ENCODE peak calls at places on chromosomes 16 and 17, in five cellular contexts. V is nephron progenitor cell, W is testis, B is neural progenitor cell, Y is astrocyte of the spinal cord. R is an unnamed sample.

GRCh38 chr17:60079401-60079861 is 710 bp upstream of the HEATR6 start:
- DNase-seq in V (no peak), W (no peak), B (no peak), Y (no peak), R (no peak)

GRCh38 chr17:9363440-9364350 is 211.9 kb downstream of the STX8 start:
- DNase-seq in V (no peak), W (no peak), B (no peak), Y (peak; percentile 73), R (peak; percentile 52)

GRCh38 chr17:38868095-38868967 is 1.5 kb upstream of the LASP1 start:
- DNase-seq in V (peak; percentile 60), W (peak; percentile 35), B (peak; percentile 65), Y (no peak), R (peak; percentile 66)

GRCh38 chr17:3007651-3008121 is 55.7 kb downstream of the OR1D5 start:
- DNase-seq in V (no peak), W (no peak), B (no peak), Y (no peak), R (no peak)

GRCh38 chr17:57431415-57431814 is 175.1 kb downstream of the MSI2 start:
- DNase-seq in V (no peak), W (no peak), B (no peak), Y (no peak), R (no peak)

GRCh38 chr16:67833035-67833417 is 9.1 kb upstream of the THAP11 start:
- DNase-seq in V (no peak), W (no peak), B (no peak), Y (peak; percentile 45), R (no peak)

GRCh38 chr16:64657316-64658011 is 464.4 kb downstream of the CDH11 start:
- DNase-seq in V (no peak), W (no peak), B (no peak), Y (peak; percentile 71), R (no peak)

GRCh38 chr16:81410643-81411235 is 33.9 kb upstream of the CMIP start:
- DNase-seq in V (no peak), W (no peak), B (peak; percentile 24), Y (no peak), R (no peak)

GRCh38 chr16:31052131-31052530 is 18.8 kb downstream of the STX4 start:
- DNase-seq in V (no peak), W (no peak), B (no peak), Y (peak; percentile 91), R (peak; percentile 33)

GRCh38 chr16:1308036-1308976 is 1.1 kb upstream of the UBE2I start:
- DNase-seq in V (no peak), W (no peak), B (no peak), Y (peak; percentile 38), R (no peak)

GRCh38 chr16:15494231-15494630 is 59.8 kb downstream of the BMERB1 start:
- DNase-seq in V (no peak), W (no peak), B (no peak), Y (peak; percentile 48), R (no peak)

GRCh38 chr16:89565506-89566372 is 5.3 kb downstream of the RPL13 start:
- DNase-seq in V (peak; percentile 56), W (no peak), B (peak; percentile 64), Y (peak; percentile 43), R (peak; percentile 73)

GRCh38 chr17:20206068-20206467 is 196.9 kb downstream of the SPECC1 start:
- DNase-seq in V (no peak), W (peak; percentile 78), B (no peak), Y (peak; percentile 12), R (peak; percentile 78)

GRCh38 chr17:43013296-43013695 is 6.7 kb downstream of the IFI35 start:
- DNase-seq in V (no peak), W (no peak), B (no peak), Y (no peak), R (no peak)

GRCh38 chr17:44132275-44132821 is 8.9 kb upstream of the HDAC5 start:
- DNase-seq in V (no peak), W (no peak), B (no peak), Y (no peak), R (no peak)

GRCh38 chr17:27106982-27107360 is 186.9 kb upstream of the WSB1 start:
- DNase-seq in V (no peak), W (no peak), B (no peak), Y (no peak), R (no peak)

GRCh38 chr16:83952940-83953795 is at the start of gene OSGIN1:
- DNase-seq in V (peak; percentile 59), W (peak; percentile 97), B (peak; percentile 59), Y (peak; percentile 91), R (peak; percentile 94)

GRCh38 chr16:16928532-16929101 is 542.1 kb downstream of the XYLT1 start:
- DNase-seq in V (no peak), W (no peak), B (no peak), Y (no peak), R (no peak)

GRCh38 chr16:89815639-89816348 is 653 bp downstream of the FANCA start:
- DNase-seq in V (no peak), W (no peak), B (peak; percentile 39), Y (no peak), R (peak; percentile 28)

GRCh38 chr16:4110680-4111079 is 5.6 kb downstream of the ADCY9 start:
- DNase-seq in V (no peak), W (peak; percentile 51), B (no peak), Y (no peak), R (no peak)

GRCh38 chr16:50408001-50408400 is 39.2 kb upstream of the BRD7 start:
- DNase-seq in V (no peak), W (no peak), B (no peak), Y (no peak), R (no peak)

GRCh38 chr16:84520778-84521770 is 16.6 kb upstream of the MEAK7 start:
- DNase-seq in V (no peak), W (no peak), B (no peak), Y (no peak), R (no peak)

GRCh38 chr17:15268465-15268864 is 3.3 kb upstream of the PMP22 start:
- DNase-seq in V (no peak), W (no peak), B (no peak), Y (no peak), R (no peak)

GRCh38 chr17:40563371-40564052 is 1.8 kb downstream of the CCR7 start:
- DNase-seq in V (no peak), W (no peak), B (no peak), Y (no peak), R (peak; percentile 73)

GRCh38 chr16:5763176-5763575 is 665.6 kb upstream of the EEF2KMT start:
- DNase-seq in V (no peak), W (no peak), B (no peak), Y (no peak), R (no peak)

GRCh38 chr17:1047177-1047885 is 50.4 kb downstream of the TIMM22 start:
- DNase-seq in V (no peak), W (no peak), B (no peak), Y (peak; percentile 52), R (no peak)

GRCh38 chr16:3732171-3732570 is 14.8 kb upstream of the TRAP1 start:
- DNase-seq in V (no peak), W (no peak), B (no peak), Y (no peak), R (no peak)

DNA sequence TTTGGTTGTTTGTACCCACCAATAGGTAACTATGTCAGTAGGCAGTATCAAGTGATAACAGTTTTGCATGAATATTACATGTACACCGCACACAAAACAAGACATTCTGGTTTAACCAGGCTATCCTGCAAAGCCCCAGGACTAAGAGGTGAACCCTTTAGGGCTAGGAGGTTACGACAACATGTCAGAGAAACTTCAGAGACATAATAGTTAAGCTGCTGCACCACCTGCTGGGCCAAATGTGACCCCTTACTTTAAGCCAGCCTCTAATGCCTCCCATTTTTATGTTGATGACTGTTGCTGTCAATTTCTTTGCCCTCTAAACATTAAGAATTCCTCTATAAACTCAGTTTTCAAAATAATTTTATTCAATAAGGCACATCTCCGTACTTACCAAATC is 15.4 kb downstream of the SRP68 start:
- DNase-seq in V (no peak), W (no peak), B (no peak), Y (no peak), R (no peak)
- TF ChIP-seq CTCF in V (no peak), W (no peak), B (no peak), Y (no peak), R (no peak)

GRCh38 chr17:81278831-81279230 is 16.3 kb downstream of the SLC38A10 start:
- DNase-seq in V (no peak), W (no peak), B (no peak), Y (no peak), R (no peak)

GRCh38 chr17:81277421-81277820 is 17.7 kb downstream of the SLC38A10 start:
- DNase-seq in V (no peak), W (peak; percentile 52), B (no peak), Y (no peak), R (no peak)

GRCh38 chr17:81277938-81278693 is 17.0 kb downstream of the SLC38A10 start:
- DNase-seq in V (no peak), W (peak; percentile 38), B (no peak), Y (no peak), R (no peak)

GRCh38 chr17:81280571-81280970 is 14.5 kb downstream of the SLC38A10 start:
- DNase-seq in V (no peak), W (no peak), B (no peak), Y (no peak), R (no peak)

GRCh38 chr17:81279278-81280073 is 15.6 kb downstream of the SLC38A10 start:
- DNase-seq in V (no peak), W (no peak), B (no peak), Y (no peak), R (no peak)
- TF ChIP-seq CTCF in V (no peak), W (no peak), B (no peak), Y (no peak), R (no peak)

GRCh38 chr17:49494937-49495841 is at the start of gene NGFR:
- DNase-seq in V (peak; percentile 72), W (peak; percentile 41), B (peak; percentile 90), Y (no peak), R (peak; percentile 42)
- TF ChIP-seq CTCF in V (no peak), W (no peak), B (peak; percentile 31), Y (no peak), R (no peak)

DNA sequence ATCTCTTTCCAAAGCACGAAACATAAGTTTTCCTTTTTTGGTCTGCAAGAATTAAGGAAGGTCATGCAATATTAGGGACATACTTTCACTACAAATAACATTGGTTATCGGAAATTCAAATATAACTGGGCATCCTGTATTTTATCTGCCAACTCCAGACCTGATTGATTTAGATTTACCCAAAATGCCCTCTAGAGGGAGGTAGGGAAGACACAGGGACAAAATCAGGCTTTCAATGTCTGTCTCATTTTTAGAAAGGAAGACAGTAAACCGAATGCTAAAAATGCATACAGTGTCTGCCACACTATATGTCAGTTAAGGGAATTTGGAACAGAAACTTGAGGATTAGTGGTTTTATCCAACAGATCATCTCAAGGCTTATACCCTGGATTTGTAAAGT is 161.7 kb upstream of the SOX9 start:
- DNase-seq in V (no peak), W (no peak), B (peak; percentile 16), Y (peak; percentile 13), R (no peak)
- TF ChIP-seq CTCF in V (peak; percentile 25), W (peak; percentile 19), B (peak; percentile 64), Y (peak; percentile 60), R (no peak)

DNA sequence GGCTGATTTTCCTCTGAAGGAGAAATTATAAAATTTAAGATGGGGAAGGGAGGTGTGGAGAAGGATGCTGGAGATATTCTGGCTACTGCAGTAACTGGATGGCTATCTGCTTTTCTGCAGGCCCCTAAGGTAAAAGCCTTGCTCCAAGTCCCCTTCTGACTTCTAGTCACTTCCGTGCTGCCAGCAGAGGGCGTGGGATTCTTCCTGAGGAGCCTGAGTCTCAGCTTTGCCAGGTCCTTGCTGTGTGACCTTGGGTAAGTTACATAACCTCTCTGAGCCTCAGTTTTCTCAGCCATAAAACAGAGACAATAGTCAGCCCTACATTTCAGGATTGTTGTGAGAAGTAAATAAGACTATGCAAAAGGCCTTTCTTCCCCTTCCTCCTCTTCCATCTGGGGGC is 24.3 kb upstream of the TMEM220 start:
- DNase-seq in V (peak; percentile 37), W (peak; percentile 67), B (peak; percentile 76), Y (no peak), R (peak; percentile 54)
- TF ChIP-seq CTCF in V (peak; percentile 17), W (no peak), B (peak; percentile 63), Y (peak; percentile 33), R (peak; percentile 17)

GRCh38 chr17:54749157-54749556 is 151.5 kb upstream of the TOM1L1 start:
- DNase-seq in V (no peak), W (no peak), B (peak; percentile 7), Y (no peak), R (no peak)
- TF ChIP-seq CTCF in V (no peak), W (no peak), B (peak; percentile 17), Y (no peak), R (no peak)